ENCODE peak calls at places on chromosomes 6 and 20, in four cellular contexts. One of them, this sample, is unnamed.

GRCh38 chr6:129317931-129318820 is 391.8 kb downstream of the ARHGAP18 start:
- DNase-seq in SK-N-SH: no peak
- DNase-seq in fibroblast of lung: peak
- DNase-seq in HCT116: no peak
- DNase-seq in this sample: no peak

GRCh38 chr20:59047938-59048680 is 5.5 kb upstream of the PRELID3B start:
- DNase-seq in fibroblast of lung: peak
- DNase-seq in SK-N-SH: no peak
- DNase-seq in HCT116: no peak
- DNase-seq in this sample: no peak

GRCh38 chr6:131029661-131030297 is 33.3 kb downstream of the EPB41L2 start:
- DNase-seq in fibroblast of lung: peak
- DNase-seq in SK-N-SH: no peak
- DNase-seq in HCT116: no peak
- DNase-seq in this sample: no peak

GRCh38 chr6:148235446-148235845 is 107.2 kb upstream of the SASH1 start:
- DNase-seq in SK-N-SH: no peak
- DNase-seq in HCT116: no peak
- DNase-seq in fibroblast of lung: no peak
- DNase-seq in this sample: no peak

GRCh38 chr6:42808492-42809483 is 26.9 kb downstream of the BICRAL start:
- DNase-seq in SK-N-SH: no peak
- DNase-seq in HCT116: no peak
- DNase-seq in fibroblast of lung: no peak
- DNase-seq in this sample: no peak

GRCh38 chr6:128278876-128279275 is 241.5 kb downstream of the PTPRK start:
- DNase-seq in HCT116: no peak
- DNase-seq in fibroblast of lung: peak
- DNase-seq in SK-N-SH: no peak
- DNase-seq in this sample: no peak

GRCh38 chr6:74715362-74716068 is 490.3 kb downstream of the COL12A1 start:
- DNase-seq in SK-N-SH: no peak
- DNase-seq in HCT116: no peak
- DNase-seq in fibroblast of lung: peak
- DNase-seq in this sample: no peak

GRCh38 chr6:26033132-26033941 is 53.9 kb upstream of the HFE start:
- DNase-seq in HCT116: peak
- DNase-seq in fibroblast of lung: peak
- DNase-seq in SK-N-SH: peak
- DNase-seq in this sample: peak

GRCh38 chr20:61263084-61263695 is 11.1 kb downstream of the CDH4 start:
- DNase-seq in fibroblast of lung: no peak
- DNase-seq in SK-N-SH: peak
- DNase-seq in HCT116: no peak
- DNase-seq in this sample: peak

GRCh38 chr6:81929828-81930227 is 177.3 kb upstream of the TENT5A start:
- DNase-seq in fibroblast of lung: peak
- DNase-seq in SK-N-SH: no peak
- DNase-seq in HCT116: no peak
- DNase-seq in this sample: no peak

GRCh38 chr6:159973951-159974350 is 5.1 kb downstream of the IGF2R start:
- DNase-seq in SK-N-SH: no peak
- DNase-seq in HCT116: no peak
- DNase-seq in fibroblast of lung: peak
- DNase-seq in this sample: no peak

GRCh38 chr20:49318091-49318429 is 40.2 kb upstream of the ZNFX1 start:
- DNase-seq in fibroblast of lung: no peak
- DNase-seq in SK-N-SH: no peak
- DNase-seq in HCT116: no peak
- DNase-seq in this sample: no peak

GRCh38 chr6:97187951-97188350 is 95.1 kb downstream of the MMS22L start:
- DNase-seq in SK-N-SH: no peak
- DNase-seq in HCT116: no peak
- DNase-seq in fibroblast of lung: peak
- DNase-seq in this sample: no peak

GRCh38 chr6:81638366-81638765 is 114.1 kb downstream of the TENT5A start:
- DNase-seq in fibroblast of lung: no peak
- DNase-seq in SK-N-SH: no peak
- DNase-seq in HCT116: no peak
- DNase-seq in this sample: no peak

GRCh38 chr6:87702589-87702945 is 534 bp upstream of the AKIRIN2 start:
- DNase-seq in fibroblast of lung: peak
- DNase-seq in SK-N-SH: peak
- DNase-seq in HCT116: peak
- DNase-seq in this sample: peak

GRCh38 chr6:56827908-56828649 is 126.8 kb upstream of the BEND6 start:
- DNase-seq in SK-N-SH: no peak
- DNase-seq in fibroblast of lung: peak
- DNase-seq in HCT116: no peak
- DNase-seq in this sample: no peak

GRCh38 chr6:16882230-16882629 is 121.0 kb upstream of the ATXN1 start:
- DNase-seq in HCT116: no peak
- DNase-seq in SK-N-SH: no peak
- DNase-seq in fibroblast of lung: no peak
- DNase-seq in this sample: no peak

GRCh38 chr20:10537850-10538480 is 102.9 kb downstream of the SLX4IP start:
- DNase-seq in HCT116: no peak
- DNase-seq in SK-N-SH: no peak
- DNase-seq in fibroblast of lung: peak
- DNase-seq in this sample: no peak

GRCh38 chr6:95286874-95287273 is 290.5 kb upstream of the MANEA start:
- DNase-seq in HCT116: no peak
- DNase-seq in SK-N-SH: no peak
- DNase-seq in fibroblast of lung: no peak
- DNase-seq in this sample: no peak

GRCh38 chr6:119148102-119148824 is 69.8 kb upstream of the FAM184A start:
- DNase-seq in SK-N-SH: peak
- DNase-seq in HCT116: peak
- DNase-seq in fibroblast of lung: peak
- DNase-seq in this sample: peak

GRCh38 chr20:22921595-22922421 is 113.3 kb upstream of the SSTR4 start:
- DNase-seq in fibroblast of lung: peak
- DNase-seq in SK-N-SH: no peak
- DNase-seq in HCT116: no peak
- DNase-seq in this sample: no peak

GRCh38 chr6:140316966-140317365 is 942.5 kb upstream of the CITED2 start:
- DNase-seq in fibroblast of lung: no peak
- DNase-seq in SK-N-SH: no peak
- DNase-seq in HCT116: peak
- DNase-seq in this sample: no peak

DNA sequence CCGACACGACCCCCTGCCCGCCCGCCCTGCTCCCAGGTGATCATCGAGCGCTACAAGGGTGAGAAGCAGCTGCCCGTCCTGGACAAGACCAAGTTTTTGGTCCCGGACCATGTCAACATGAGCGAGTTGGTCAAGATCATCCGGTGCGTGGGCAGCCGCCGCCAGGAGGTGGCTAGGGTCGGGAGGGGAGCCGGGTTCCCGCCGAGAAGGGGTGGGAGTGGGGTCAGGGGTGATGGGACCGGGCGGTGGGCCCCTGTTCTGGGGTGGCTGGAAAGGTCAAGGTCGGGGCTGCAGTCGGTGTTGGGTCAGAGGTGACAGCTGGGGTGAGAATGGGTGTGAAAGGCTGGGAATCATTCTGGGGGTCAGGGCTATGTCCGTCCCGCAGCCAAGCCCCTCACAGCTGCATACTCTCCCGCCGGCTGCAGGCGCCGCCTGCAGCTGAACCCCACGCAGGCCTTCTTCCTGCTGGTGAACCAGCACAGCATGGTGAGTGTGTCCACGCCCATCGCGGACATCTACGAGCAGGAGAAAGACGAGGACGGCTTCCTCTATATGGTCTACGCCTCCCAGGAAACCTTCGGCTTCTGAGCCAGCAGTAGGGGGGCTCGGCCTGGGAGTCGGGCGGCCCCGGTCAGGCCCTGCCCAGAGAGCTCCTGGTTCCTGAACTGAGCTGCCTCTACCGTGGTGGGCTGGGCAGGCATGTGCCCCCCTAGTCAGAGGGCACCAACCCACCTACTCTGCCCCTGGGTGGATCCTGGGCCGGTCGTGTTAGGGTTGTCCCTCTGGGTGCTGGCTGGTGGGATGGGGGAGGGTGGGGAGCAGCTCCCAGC is 1.0 kb downstream of the MAP1LC3A start:
- DNase-seq in SK-N-SH: peak
- DNase-seq in HCT116: no peak
- DNase-seq in fibroblast of lung: no peak
- DNase-seq in this sample: no peak
- H3K4me3 ChIP-seq in SK-N-SH: peak
- H3K4me3 ChIP-seq in HCT116: no peak
- H3K4me3 ChIP-seq in fibroblast of lung: peak
- H3K4me3 ChIP-seq in this sample: no peak

GRCh38 chr20:4136078-4136966 is 121.0 kb upstream of the RNF24 start:
- DNase-seq in HCT116: no peak
- DNase-seq in fibroblast of lung: no peak
- DNase-seq in SK-N-SH: no peak
- DNase-seq in this sample: no peak
- H2AFZ ChIP-seq in HCT116: no peak
- H2AFZ ChIP-seq in fibroblast of lung: peak
- H2AFZ ChIP-seq in SK-N-SH: peak
- H2AFZ ChIP-seq in this sample: no peak

DNA sequence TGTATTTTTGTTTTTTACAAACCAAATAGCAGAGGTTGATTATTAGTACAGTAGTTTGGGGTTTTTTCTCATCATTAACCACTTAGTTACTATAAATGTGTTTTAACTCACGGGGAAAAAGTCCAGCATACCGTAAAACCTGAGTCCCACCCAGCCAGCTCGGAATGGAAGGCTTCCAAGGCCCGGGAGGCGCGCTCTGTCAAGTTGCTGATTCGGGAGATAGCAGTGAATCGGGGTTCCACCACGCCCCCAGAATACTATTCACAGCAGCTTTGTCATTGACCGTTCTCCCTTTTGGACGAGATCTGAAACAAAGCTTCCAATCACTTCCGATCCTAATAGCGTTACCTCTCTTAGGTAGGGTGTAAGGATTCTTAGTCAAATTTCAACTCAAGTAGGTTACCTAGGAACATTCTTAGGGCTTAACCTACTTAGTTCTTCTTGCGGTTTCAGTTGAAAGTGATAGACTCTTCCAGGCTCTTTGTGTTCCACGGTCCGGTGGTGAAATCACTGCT is 232.8 kb upstream of the QKI start:
- DNase-seq in fibroblast of lung: peak
- DNase-seq in SK-N-SH: no peak
- DNase-seq in HCT116: no peak
- DNase-seq in this sample: no peak
- H3K4me2 ChIP-seq in fibroblast of lung: no peak
- H3K4me2 ChIP-seq in SK-N-SH: no peak
- H3K4me2 ChIP-seq in HCT116: no peak
- H3K4me2 ChIP-seq in this sample: no peak

GRCh38 chr6:146857960-146858308 is 259.2 kb downstream of the ADGB start:
- DNase-seq in SK-N-SH: peak
- DNase-seq in fibroblast of lung: no peak
- DNase-seq in HCT116: no peak
- DNase-seq in this sample: peak
- H3K4me3 ChIP-seq in SK-N-SH: peak
- H3K4me3 ChIP-seq in fibroblast of lung: peak
- H3K4me3 ChIP-seq in HCT116: peak
- H3K4me3 ChIP-seq in this sample: peak

DNA sequence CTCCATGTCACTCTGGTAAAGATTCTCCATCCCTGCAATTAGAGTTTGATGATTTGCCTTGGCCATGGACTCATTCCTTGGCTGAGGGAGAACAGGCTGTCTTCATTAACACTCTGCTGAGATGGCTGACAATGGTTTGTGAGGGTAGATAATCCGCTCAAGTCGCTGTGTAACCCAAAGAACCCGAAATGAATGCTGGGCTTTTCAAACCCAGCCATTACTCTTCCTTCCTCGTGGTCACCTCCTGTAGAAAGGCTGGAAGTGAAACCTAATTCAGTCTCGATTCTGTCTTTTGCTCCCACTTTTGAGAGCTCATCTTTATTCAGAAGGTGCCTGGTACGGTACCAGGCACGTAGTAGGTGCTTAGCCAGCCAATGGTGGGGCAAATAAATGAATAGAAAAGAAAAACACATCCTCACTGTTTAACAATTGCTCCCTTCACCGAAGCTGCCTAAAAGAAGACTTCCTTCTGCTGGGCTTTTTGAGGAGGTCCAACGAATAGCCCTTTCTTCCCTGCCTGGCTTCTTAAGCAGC is 190.2 kb downstream of the BCAS1 start:
- DNase-seq in SK-N-SH: no peak
- DNase-seq in fibroblast of lung: no peak
- DNase-seq in HCT116: no peak
- DNase-seq in this sample: no peak
- H2AFZ ChIP-seq in SK-N-SH: no peak
- H2AFZ ChIP-seq in fibroblast of lung: no peak
- H2AFZ ChIP-seq in HCT116: no peak
- H2AFZ ChIP-seq in this sample: no peak

GRCh38 chr6:551405-551804 is 105.5 kb downstream of the HUS1B start:
- DNase-seq in HCT116: no peak
- DNase-seq in fibroblast of lung: peak
- DNase-seq in SK-N-SH: peak
- DNase-seq in this sample: no peak
- H3K4me2 ChIP-seq in HCT116: no peak
- H3K4me2 ChIP-seq in fibroblast of lung: no peak
- H3K4me2 ChIP-seq in SK-N-SH: no peak
- H3K4me2 ChIP-seq in this sample: no peak